ENCODE peak calls at places on chromosomes 1 and 21, in five cellular contexts. B is K562, C is H1, A is HepG2, Q is GM12878. U is an unnamed sample. For H3K79me2, the result is how much of the 10 kb centered on the place peaks cover.

GRCh38 chr21:46622226-46622625 is 13.2 kb upstream of the PRMT2 start:
- DNase-seq in B (no peak), C (no peak), A (peak), Q (no peak), U (no peak)

GRCh38 chr1:158124034-158124433 is 56.7 kb upstream of the CD1D start:
- DNase-seq in B (no peak), C (no peak), A (no peak), Q (no peak), U (no peak)

GRCh38 chr21:42636535-42636914 is 16.9 kb upstream of the PDE9A start:
- DNase-seq in B (no peak), C (no peak), A (no peak), Q (no peak), U (no peak)

GRCh38 chr1:194268839-194269238 is 1082.4 kb upstream of the B3GALT2 start:
- DNase-seq in B (no peak), C (no peak), A (no peak), Q (no peak), U (no peak)

GRCh38 chr1:247330548-247331171 is 1.0 kb downstream of the ZNF496 start:
- DNase-seq in B (peak), C (no peak), A (no peak), Q (no peak), U (peak)

GRCh38 chr1:208078752-208079151 is 165.4 kb downstream of the PLXNA2 start:
- DNase-seq in B (no peak), C (no peak), A (no peak), Q (no peak), U (no peak)

GRCh38 chr1:157968951-157969350 is 24.5 kb upstream of the KIRREL1 start:
- DNase-seq in B (no peak), C (no peak), A (no peak), Q (no peak), U (no peak)

GRCh38 chr1:240109920-240110685 is 18.4 kb downstream of the FMN2 start:
- DNase-seq in B (no peak), C (no peak), A (no peak), Q (no peak), U (no peak)

GRCh38 chr21:26881504-26882228 is 36.5 kb upstream of the ADAMTS1 start:
- DNase-seq in B (no peak), C (no peak), A (no peak), Q (no peak), U (peak)

GRCh38 chr1:29461115-29461739 is 224.9 kb downstream of the PTPRU start:
- DNase-seq in B (no peak), C (no peak), A (no peak), Q (no peak), U (no peak)

GRCh38 chr1:91427741-91428140 is 23.1 kb upstream of the HFM1 start:
- DNase-seq in B (no peak), C (no peak), A (no peak), Q (no peak), U (peak)

GRCh38 chr1:107162745-107163144 is 21.9 kb downstream of the NTNG1 start:
- DNase-seq in B (no peak), C (no peak), A (no peak), Q (no peak), U (no peak)

GRCh38 chr1:72281637-72282270 is 585 bp downstream of the NEGR1 start:
- DNase-seq in B (no peak), C (no peak), A (no peak), Q (no peak), U (no peak)

GRCh38 chr1:106793686-106794085 is 262.8 kb upstream of the PRMT6 start:
- DNase-seq in B (no peak), C (no peak), A (no peak), Q (no peak), U (no peak)

GRCh38 chr1:68278221-68278620 is 45.9 kb upstream of the WLS start:
- DNase-seq in B (no peak), C (no peak), A (no peak), Q (no peak), U (no peak)

GRCh38 chr1:215845224-215845902 is 278.3 kb downstream of the KCTD3 start:
- DNase-seq in B (no peak), C (no peak), A (no peak), Q (no peak), U (no peak)

GRCh38 chr1:168084396-168085231 is 52.1 kb downstream of the GPR161 start:
- DNase-seq in B (peak), C (peak), A (peak), Q (no peak), U (peak)

GRCh38 chr1:19028546-19029129 is 72.2 kb upstream of the IFFO2 start:
- DNase-seq in B (no peak), C (no peak), A (no peak), Q (no peak), U (no peak)

GRCh38 chr1:207941664-207942063 is 30.7 kb upstream of the CD34 start:
- DNase-seq in B (peak), C (no peak), A (no peak), Q (no peak), U (peak)

GRCh38 chr1:231699769-231700168 is 73.2 kb downstream of the DISC1 start:
- DNase-seq in B (no peak), C (no peak), A (no peak), Q (no peak), U (no peak)

GRCh38 chr1:50268049-50268448 is 155.2 kb downstream of the DMRTA2 start:
- DNase-seq in B (peak), C (peak), A (peak), Q (no peak), U (no peak)

GRCh38 chr1:51310871-51311613 is 19.3 kb downstream of the TTC39A start:
- DNase-seq in B (no peak), C (no peak), A (no peak), Q (no peak), U (no peak)

GRCh38 chr21:45383615-45384201 is 21.3 kb upstream of the COL18A1 start:
- DNase-seq in B (no peak), C (no peak), A (no peak), Q (no peak), U (no peak)

GRCh38 chr1:20376880-20377494 is 86.3 kb downstream of the VWA5B1 start:
- DNase-seq in B (peak), C (peak), A (peak), Q (no peak), U (peak)

GRCh38 chr1:145926706-145927072 is 595 bp downstream of the RBM8A start:
- DNase-seq in B (no peak), C (no peak), A (no peak), Q (no peak), U (no peak)

GRCh38 chr1:154342836-154343472 is 17.6 kb downstream of the ATP8B2 start:
- DNase-seq in B (no peak), C (no peak), A (no peak), Q (no peak), U (no peak)

GRCh38 chr1:41387667-41388091 is 26.4 kb downstream of the FOXO6 start:
- DNase-seq in B (no peak), C (peak), A (no peak), Q (no peak), U (peak)

GRCh38 chr1:47688631-47689296 is 250.9 kb downstream of the FOXD2 start:
- DNase-seq in B (no peak), C (peak), A (no peak), Q (no peak), U (peak)

GRCh38 chr1:218164111-218164929 is 120.8 kb upstream of the RRP15 start:
- DNase-seq in B (no peak), C (peak), A (peak), Q (no peak), U (peak)

GRCh38 chr1:200776949-200777348 is 38.3 kb downstream of the CAMSAP2 start:
- DNase-seq in B (peak), C (no peak), A (peak), Q (no peak), U (no peak)

GRCh38 chr21:26909972-26910371 is 56.9 kb downstream of the ADAMTS5 start:
- DNase-seq in B (no peak), C (peak), A (no peak), Q (no peak), U (no peak)

GRCh38 chr1:245188350-245188749 is 33.6 kb downstream of the KIF26B start:
- DNase-seq in B (no peak), C (no peak), A (no peak), Q (no peak), U (no peak)

GRCh38 chr1:24108334-24109165 is 3.4 kb downstream of the MYOM3 start:
- DNase-seq in B (peak), C (no peak), A (peak), Q (no peak), U (no peak)

GRCh38 chr1:76274302-76274701 is 199.8 kb downstream of the ST6GALNAC3 start:
- DNase-seq in B (no peak), C (no peak), A (no peak), Q (no peak), U (no peak)

GRCh38 chr1:111101854-111102642 is 37.8 kb downstream of the DRAM2 start:
- DNase-seq in B (peak), C (no peak), A (no peak), Q (no peak), U (no peak)

GRCh38 chr1:245986404-245987221 is 520.5 kb downstream of the SMYD3 start:
- DNase-seq in B (peak), C (no peak), A (no peak), Q (no peak), U (no peak)

GRCh38 chr1:181587870-181588438 is 104.6 kb downstream of the CACNA1E start:
- DNase-seq in B (peak), C (peak), A (no peak), Q (no peak), U (peak)

GRCh38 chr1:181588631-181589030 is 105.3 kb downstream of the CACNA1E start:
- DNase-seq in B (no peak), C (no peak), A (no peak), Q (no peak), U (no peak)

GRCh38 chr1:181583598-181583997 is 100.3 kb downstream of the CACNA1E start:
- DNase-seq in B (no peak), C (peak), A (peak), Q (no peak), U (no peak)
- TF ChIP-seq RFX5 in B (no peak), C (no peak), A (no peak), Q (no peak), U (no peak)

GRCh38 chr1:32894019-32894600 is 7.1 kb downstream of the TMEM54 start:
- DNase-seq in B (no peak), C (peak), A (no peak), Q (no peak), U (peak)

GRCh38 chr1:32893198-32894018 is 7.1 kb downstream of the HPCA start:
- DNase-seq in B (peak), C (peak), A (no peak), Q (no peak), U (peak)

GRCh38 chr1:32891630-32892029 is 5.3 kb downstream of the HPCA start:
- DNase-seq in B (no peak), C (no peak), A (no peak), Q (no peak), U (no peak)

GRCh38 chr1:32891241-32891570 is 4.9 kb downstream of the HPCA start:
- DNase-seq in B (no peak), C (no peak), A (no peak), Q (no peak), U (no peak)

DNA sequence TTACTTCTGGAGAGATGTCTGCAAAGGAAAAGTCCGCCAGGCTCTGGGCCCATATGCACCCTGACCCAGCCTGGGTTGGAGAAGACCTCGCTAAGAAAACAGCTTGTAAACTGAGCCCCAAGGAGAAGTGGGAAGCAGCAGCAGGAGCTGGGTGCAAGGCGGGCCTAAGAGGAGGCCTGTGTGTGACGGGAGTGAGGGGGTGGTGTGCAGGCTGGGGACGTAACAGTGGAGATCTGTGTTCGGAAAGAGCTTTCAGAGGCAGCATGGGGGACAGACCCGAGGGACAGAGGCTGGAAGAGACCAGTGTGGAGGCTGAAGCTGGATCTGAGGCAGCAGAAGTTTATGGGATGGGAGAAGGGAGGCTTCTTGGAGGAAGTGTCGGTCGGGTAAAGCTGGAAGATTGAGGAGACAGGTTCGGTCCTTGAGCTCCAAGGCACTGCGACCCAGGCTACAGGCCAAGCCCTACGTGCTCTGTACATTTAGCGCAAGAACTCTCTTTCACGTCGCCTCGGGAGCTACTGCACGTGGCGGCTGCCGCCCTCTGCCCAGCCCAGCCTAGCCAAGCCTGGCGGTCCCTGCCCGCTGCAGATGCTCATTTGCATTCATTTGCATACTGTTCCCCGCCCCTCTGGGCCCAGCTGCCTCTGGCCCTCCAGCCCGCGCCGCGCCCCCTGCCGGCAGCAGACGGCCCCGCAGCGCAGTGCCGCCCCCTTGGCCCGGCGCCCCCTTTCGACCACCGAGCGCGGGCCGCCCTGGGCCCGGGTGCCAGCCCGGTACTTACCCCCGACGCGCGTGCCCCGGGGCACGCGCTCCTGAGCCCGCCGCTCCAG is 6.3 kb downstream of the HPCA start:
- DNase-seq in B (peak), C (peak), A (no peak), Q (no peak), U (peak)
- H3K9ac ChIP-seq in B (peak), C (no peak), A (no peak), Q (no peak), U (no peak)

GRCh38 chr1:73359001-73359400 is 839.0 kb downstream of the LRRIQ3 start:
- DNase-seq in B (no peak), C (no peak), A (no peak), Q (no peak), U (no peak)

DNA sequence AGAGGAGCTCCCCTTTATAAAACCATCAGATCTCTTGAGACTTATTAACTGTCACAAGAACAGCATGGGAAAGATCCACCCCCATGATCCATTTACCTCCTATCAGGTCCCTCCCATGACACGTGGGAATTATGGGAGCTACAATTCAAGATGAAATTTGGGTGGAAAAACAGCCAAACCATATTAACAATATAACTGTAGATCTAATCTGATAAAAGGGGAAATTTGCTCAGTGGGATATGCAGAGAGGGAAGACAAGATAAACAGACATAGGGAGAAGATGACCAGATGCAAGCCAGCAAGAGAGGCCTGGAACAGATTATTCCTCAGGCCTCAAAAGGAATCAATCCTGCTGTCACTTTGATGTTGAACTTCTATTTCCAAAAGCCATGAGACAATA is 841.5 kb downstream of the LRRIQ3 start:
- DNase-seq in B (no peak), C (no peak), A (no peak), Q (no peak), U (peak)
- H3K79me2 ChIP-seq in B (under half), C (under half), A (under half), Q (under half), U (under half)

GRCh38 chr1:160374291-160374690 is 7.4 kb downstream of the NHLH1 start:
- DNase-seq in B (no peak), C (no peak), A (no peak), Q (no peak), U (no peak)

GRCh38 chr1:160373696-160374095 is 6.8 kb downstream of the NHLH1 start:
- DNase-seq in B (no peak), C (no peak), A (no peak), Q (no peak), U (no peak)

GRCh38 chr1:160376525-160377131 is 9.8 kb downstream of the NHLH1 start:
- DNase-seq in B (peak), C (no peak), A (peak), Q (peak), U (peak)

GRCh38 chr1:160375788-160376524 is 9.1 kb downstream of the NHLH1 start:
- DNase-seq in B (peak), C (no peak), A (peak), Q (no peak), U (no peak)

GRCh38 chr1:160374701-160375443 is 8.0 kb downstream of the NHLH1 start:
- DNase-seq in B (no peak), C (no peak), A (no peak), Q (no peak), U (no peak)
- TF ChIP-seq RFX5 in B (no peak), C (no peak), A (no peak), Q (no peak), U (no peak)

GRCh38 chr1:22489823-22490222 is 38.2 kb downstream of the ZBTB40 start:
- DNase-seq in B (no peak), C (no peak), A (no peak), Q (no peak), U (no peak)
- H3K9ac ChIP-seq in B (no peak), C (no peak), A (no peak), Q (no peak), U (no peak)

GRCh38 chr1:1262759-1263158 is 10.9 kb downstream of the UBE2J2 start:
- DNase-seq in B (no peak), C (no peak), A (no peak), Q (no peak), U (no peak)

GRCh38 chr1:1260843-1261560 is 12.7 kb downstream of the UBE2J2 start:
- DNase-seq in B (no peak), C (no peak), A (no peak), Q (no peak), U (no peak)

GRCh38 chr1:1264868-1265272 is 8.8 kb downstream of the UBE2J2 start:
- DNase-seq in B (peak), C (peak), A (no peak), Q (no peak), U (peak)

GRCh38 chr1:1267488-1268283 is 6.0 kb downstream of the UBE2J2 start:
- DNase-seq in B (no peak), C (no peak), A (no peak), Q (no peak), U (peak)

GRCh38 chr1:1264026-1264425 is 9.6 kb downstream of the UBE2J2 start:
- DNase-seq in B (no peak), C (no peak), A (no peak), Q (no peak), U (no peak)
- H3K79me2 ChIP-seq in B (under half), C (under half), A (under half), Q (under half), U (half or more)